ENCODE peak calls at places on chromosomes 1 and 21, in nine cellular contexts. P is iPS DF 19.7; F is HCEC 1CT; Y is substantia nigra; L is mesendoderm; T is iris pigment epithelial cell; N is stimulated activated CD8-positive, alpha-beta memory T cell treated with anti-CD3 and anti-CD28 coated beads, Interleukin-15, amount 100 ng/mL, for 24 hours; D is NCI-H2081; S is lung microvascular endothelial cell. W is an unnamed sample.

GRCh38 chr1:172414331-172414730 is 6.2 kb upstream of the C1orf105 start:
- DNase-seq in T (peak; percentile 83), L (no peak), S (no peak), N (no peak), D (no peak), P (no peak), Y (no peak), F (peak; percentile 27), W (no peak)

GRCh38 chr1:27755286-27755685 is 17.7 kb upstream of the STX12 start:
- DNase-seq in P (no peak), D (no peak), L (no peak), T (no peak), S (no peak), N (no peak), Y (no peak), F (no peak), W (no peak)

GRCh38 chr21:43269981-43270670 is 101.3 kb downstream of the CRYAA start:
- DNase-seq in T (no peak), F (no peak), S (no peak), P (no peak), D (no peak), L (no peak), Y (no peak), N (no peak), W (no peak)

GRCh38 chr1:177983824-177984528 is 14.1 kb upstream of the SEC16B start:
- DNase-seq in F (peak; percentile 93), L (peak; percentile 83), N (no peak), P (peak; percentile 23), Y (no peak), D (no peak), T (peak; percentile 91), S (peak; percentile 11), W (peak; percentile 81)

GRCh38 chr1:151474711-151475110 is 15.4 kb upstream of the POGZ start:
- DNase-seq in D (no peak), F (no peak), P (no peak), N (no peak), Y (no peak), L (no peak), S (no peak), T (no peak), W (no peak)

GRCh38 chr1:43348809-43349593 is 9.8 kb upstream of the CDC20 start:
- DNase-seq in T (peak; percentile 65), D (peak; percentile 94), N (no peak), S (peak; percentile 65), Y (peak; percentile 20), L (peak; percentile 95), P (peak; percentile 73), F (no peak), W (no peak)

GRCh38 chr1:58324551-58324950 is 222.0 kb downstream of the OMA1 start:
- DNase-seq in F (no peak), P (no peak), D (no peak), N (no peak), Y (no peak), S (no peak), L (no peak), T (no peak), W (no peak)

GRCh38 chr1:240404286-240404685 is 207.7 kb downstream of the GREM2 start:
- DNase-seq in L (no peak), D (no peak), S (no peak), F (no peak), Y (no peak), T (no peak), P (no peak), N (no peak), W (no peak)

GRCh38 chr1:171913385-171913784 is 72.1 kb downstream of the DNM3 start:
- DNase-seq in T (no peak), N (no peak), S (peak; percentile 55), Y (no peak), L (no peak), P (no peak), D (peak; percentile 13), F (no peak), W (no peak)

GRCh38 chr21:38929652-38930051 is 123.9 kb downstream of the ETS2 start:
- DNase-seq in S (no peak), N (no peak), Y (no peak), T (no peak), L (no peak), F (no peak), D (no peak), P (no peak), W (no peak)

W was measured in smooth muscle cell of the brain vasculature.